ENCODE peak calls at places on chromosomes 6 and 20, in four cellular contexts. E is stimulated activated CD4-positive, alpha-beta T cell treated with anti-CD3 and anti-CD28 coated beads, Interleukin-12 subunit alpha, Interleukin-12 subunit beta, amount 100 ng/mL, for 48 hours; I is right lobe of liver; C is Calu3. B is an unnamed sample.

GRCh38 chr6:33803571-33804053 is at the start of gene MLN:
- DNase-seq in I (no peak), E (no peak), C (no peak), B (no peak)

GRCh38 chr6:132065556-132065955 is 114.4 kb upstream of the CCN2 start:
- DNase-seq in C (no peak), I (no peak), E (no peak), B (no peak)

GRCh38 chr6:75379536-75379935 is 94.9 kb upstream of the TMEM30A start:
- DNase-seq in I (no peak), C (no peak), E (no peak), B (no peak)

GRCh38 chr6:11096109-11096508 is 2.5 kb downstream of the SMIM13 start:
- DNase-seq in I (no peak), E (no peak), C (peak), B (no peak)

GRCh38 chr20:46230811-46231282 is 77.5 kb downstream of the CDH22 start:
- DNase-seq in E (no peak), C (peak), I (no peak), B (no peak)

GRCh38 chr6:52233975-52234823 is 10.1 kb downstream of the IL17F start:
- DNase-seq in I (no peak), E (peak), C (peak), B (peak)

GRCh38 chr6:2738373-2738979 is 12.2 kb downstream of the MYLK4 start:
- DNase-seq in C (peak), I (no peak), E (peak), B (no peak)

GRCh38 chr20:52190437-52191131 is 995 bp downstream of the ZFP64 start:
- DNase-seq in E (no peak), C (peak), I (no peak), B (peak)

GRCh38 chr6:95249176-95249575 is 328.2 kb upstream of the MANEA start:
- DNase-seq in C (no peak), I (no peak), E (no peak), B (no peak)

GRCh38 chr6:24935753-24936152 is at the start of gene RIPOR2:
- DNase-seq in E (peak), I (peak), C (no peak), B (no peak)

GRCh38 chr6:1267057-1267732 is 44.7 kb upstream of the FOXQ1 start:
- DNase-seq in E (no peak), I (no peak), C (peak), B (no peak)

GRCh38 chr20:11844691-11845090 is 73.0 kb upstream of the BTBD3 start:
- DNase-seq in C (no peak), E (no peak), I (no peak), B (no peak)

GRCh38 chr20:49846206-49846807 is 33.7 kb downstream of the SLC9A8 start:
- DNase-seq in I (no peak), C (peak), E (peak), B (peak)

GRCh38 chr6:156423829-156424228 is 353.3 kb upstream of the ARID1B start:
- DNase-seq in E (peak), I (no peak), C (no peak), B (no peak)

GRCh38 chr6:78489874-78490273 is 377.5 kb upstream of the IRAK1BP1 start:
- DNase-seq in C (no peak), E (no peak), I (no peak), B (no peak)

GRCh38 chr6:75932067-75932466 is 140.4 kb downstream of the IMPG1 start:
- DNase-seq in C (peak), I (no peak), E (no peak), B (no peak)

GRCh38 chr6:29995346-29995777 is 53.0 kb downstream of the HLA-A start:
- DNase-seq in C (no peak), E (no peak), I (no peak), B (no peak)

GRCh38 chr6:9523462-9523861 is 891.4 kb downstream of the TFAP2A start:
- DNase-seq in E (no peak), C (no peak), I (no peak), B (no peak)

GRCh38 chr6:93164781-93165180 is 254.6 kb downstream of the EPHA7 start:
- DNase-seq in E (no peak), I (no peak), C (no peak), B (no peak)

GRCh38 chr6:84227434-84228197 is at the start of gene CEP162:
- DNase-seq in C (peak), I (peak), E (peak), B (peak)

GRCh38 chr20:56870271-56870670 is 241.2 kb downstream of the TFAP2C start:
- DNase-seq in C (no peak), E (no peak), I (no peak), B (no peak)

GRCh38 chr6:126804255-126805064 is 314.0 kb upstream of the RSPO3 start:
- DNase-seq in C (peak), I (no peak), E (no peak), B (peak)

GRCh38 chr20:21571841-21572690 is 58.2 kb upstream of the NKX2-2 start:
- DNase-seq in I (no peak), C (no peak), E (no peak), B (no peak)

GRCh38 chr6:76124010-76124409 is 51.5 kb upstream of the IMPG1 start:
- DNase-seq in I (no peak), E (no peak), C (no peak), B (no peak)

GRCh38 chr6:31792741-31793140 is 2.8 kb downstream of the VARS1 start:
- DNase-seq in E (no peak), C (peak), I (peak), B (no peak)

GRCh38 chr6:108699290-108700041 is 138.7 kb downstream of the FOXO3 start:
- DNase-seq in I (no peak), E (no peak), C (no peak), B (no peak)

GRCh38 chr6:107676002-107676401 is 148.1 kb downstream of the SCML4 start:
- DNase-seq in E (no peak), C (no peak), I (no peak), B (no peak)

GRCh38 chr6:44198684-44199083 is 18.0 kb upstream of the MYMX start:
- DNase-seq in I (no peak), C (no peak), E (no peak), B (no peak)

GRCh38 chr6:47875593-47875992 is 93.8 kb downstream of the OPN5 start:
- DNase-seq in E (no peak), C (no peak), I (no peak), B (no peak)

GRCh38 chr20:63149531-63150207 is 66.3 kb downstream of the YTHDF1 start:
- DNase-seq in I (peak), C (no peak), E (no peak), B (no peak)

GRCh38 chr6:36949636-36950035 is 4.9 kb upstream of the PI16 start:
- DNase-seq in C (no peak), E (no peak), I (no peak), B (no peak)

GRCh38 chr20:58839991-58840747 is 10.5 kb downstream of the GNAS-AS1 start:
- DNase-seq in I (no peak), C (no peak), E (no peak), B (no peak)

GRCh38 chr6:53984163-53984562 is 127.1 kb upstream of the MLIP start:
- DNase-seq in E (no peak), C (peak), I (no peak), B (no peak)

GRCh38 chr6:156013155-156013554 is 557.5 kb upstream of the NOX3 start:
- DNase-seq in C (no peak), I (no peak), E (no peak), B (no peak)

B was measured in GM19239.